ENCODE peak calls at places on chromosomes 1 and 21, in four cellular contexts. C is H9, O is DND-41, N is PC-3. S is an unnamed sample.

GRCh38 chr1:78210167-78210566 is 164.4 kb downstream of the GIPC2 start:
- DNase-seq in C (no peak), O (no peak), N (peak), S (no peak)

GRCh38 chr1:75969550-75969949 is 37.3 kb upstream of the ASB17 start:
- DNase-seq in C (no peak), O (no peak), N (peak), S (no peak)

GRCh38 chr1:225928186-225929175 is 4.4 kb upstream of the PYCR2 start:
- DNase-seq in C (no peak), O (no peak), N (no peak), S (no peak)

GRCh38 chr1:156356875-156357534 is 12.0 kb upstream of the RHBG start:
- DNase-seq in C (peak), O (peak), N (peak), S (peak)

GRCh38 chr1:21319447-21320407 is 29.5 kb upstream of the ECE1 start:
- DNase-seq in C (no peak), O (no peak), N (no peak), S (no peak)

GRCh38 chr1:226702957-226703831 is 35.9 kb downstream of the ITPKB start:
- DNase-seq in C (peak), O (peak), N (peak), S (peak)

GRCh38 chr1:36924282-36924791 is 110.0 kb downstream of the GRIK3 start:
- DNase-seq in C (peak), O (peak), N (peak), S (peak)

GRCh38 chr1:98932184-98932583 is 72.5 kb downstream of the PLPPR5 start:
- DNase-seq in C (no peak), O (no peak), N (no peak), S (no peak)

GRCh38 chr21:39562791-39563770 is 49.7 kb upstream of the B3GALT5 start:
- DNase-seq in C (no peak), O (no peak), N (no peak), S (no peak)

GRCh38 chr1:94094466-94095111 is 26.4 kb downstream of the ABCA4 start:
- DNase-seq in C (no peak), O (peak), N (no peak), S (no peak)

GRCh38 chr1:7313081-7313546 is 458.0 kb upstream of the VAMP3 start:
- DNase-seq in C (no peak), O (no peak), N (no peak), S (no peak)

GRCh38 chr1:203698144-203698543 is 66.8 kb upstream of the LAX1 start:
- DNase-seq in C (no peak), O (no peak), N (no peak), S (no peak)

GRCh38 chr1:59574085-59574484 is 240.7 kb upstream of the HOOK1 start:
- DNase-seq in C (no peak), O (no peak), N (peak), S (no peak)

GRCh38 chr1:231359113-231359512 is 21.0 kb downstream of the SPRTN start:
- DNase-seq in C (no peak), O (no peak), N (peak), S (no peak)

GRCh38 chr1:110187139-110187890 is 22.8 kb upstream of the KCNC4 start:
- DNase-seq in C (no peak), O (no peak), N (peak), S (no peak)

GRCh38 chr21:28754862-28755261 is 237.8 kb downstream of the LTN1 start:
- DNase-seq in C (no peak), O (no peak), N (no peak), S (no peak)

DNA sequence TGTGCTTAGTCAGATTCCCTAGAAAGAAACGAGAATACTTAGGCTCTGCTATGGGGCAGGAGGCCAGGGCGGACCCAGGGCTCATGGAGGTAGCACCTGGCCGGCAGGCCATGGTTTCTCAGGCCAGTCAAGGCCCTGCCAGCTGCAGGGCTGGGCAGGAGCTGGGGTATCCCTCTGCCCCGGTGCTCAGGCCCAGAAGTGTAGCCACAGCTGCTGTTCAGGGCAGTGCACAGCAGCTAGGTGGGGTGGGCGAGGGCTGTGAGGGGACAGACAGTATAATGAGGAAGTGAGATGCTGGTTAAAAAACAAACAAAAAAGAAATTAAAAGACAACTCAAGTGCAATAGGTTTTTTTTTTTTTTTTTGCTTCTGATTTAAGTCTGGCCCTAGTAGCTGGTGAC is 34.0 kb upstream of the EDN2 start:
- DNase-seq in C (no peak), O (no peak), N (no peak), S (no peak)
- H3K4me2 ChIP-seq in C (no peak), O (no peak), N (no peak), S (no peak)

GRCh38 chr1:4668738-4669700 is 14.6 kb downstream of the AJAP1 start:
- DNase-seq in C (no peak), O (no peak), N (peak), S (no peak)
- H3K4me2 ChIP-seq in C (no peak), O (no peak), N (no peak), S (no peak)

DNA sequence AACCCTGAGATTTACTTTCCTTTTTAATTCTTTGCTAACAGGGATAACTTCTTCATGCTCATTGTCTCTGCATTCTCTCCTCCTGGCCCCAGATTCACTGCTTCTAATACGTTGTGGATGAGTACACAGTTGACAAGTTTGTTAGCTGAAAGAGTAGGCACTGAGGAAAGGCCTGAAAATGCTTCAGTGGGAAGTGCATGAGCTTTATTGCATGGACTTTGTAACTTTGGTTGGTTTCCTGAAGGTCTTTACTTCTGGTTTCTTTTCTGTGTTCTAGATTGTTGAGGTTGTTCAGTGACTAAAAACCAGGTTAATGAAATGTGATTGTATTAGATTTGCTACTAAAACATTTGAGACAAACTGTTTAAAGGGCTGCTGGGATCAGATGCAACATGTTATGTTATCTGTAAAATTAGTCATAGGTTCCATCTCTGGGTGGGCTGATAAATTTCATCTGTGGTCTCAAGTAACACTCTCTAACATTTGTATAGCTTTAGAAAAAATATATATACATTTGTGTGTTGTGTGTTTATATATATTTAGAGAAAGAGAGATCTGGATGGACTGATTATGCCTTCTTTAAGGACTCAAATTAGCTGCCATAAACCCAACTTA is 19.1 kb downstream of the LRIG2 start:
- DNase-seq in C (no peak), O (no peak), N (no peak), S (no peak)
- H3K4me2 ChIP-seq in C (no peak), O (no peak), N (no peak), S (no peak)

DNA sequence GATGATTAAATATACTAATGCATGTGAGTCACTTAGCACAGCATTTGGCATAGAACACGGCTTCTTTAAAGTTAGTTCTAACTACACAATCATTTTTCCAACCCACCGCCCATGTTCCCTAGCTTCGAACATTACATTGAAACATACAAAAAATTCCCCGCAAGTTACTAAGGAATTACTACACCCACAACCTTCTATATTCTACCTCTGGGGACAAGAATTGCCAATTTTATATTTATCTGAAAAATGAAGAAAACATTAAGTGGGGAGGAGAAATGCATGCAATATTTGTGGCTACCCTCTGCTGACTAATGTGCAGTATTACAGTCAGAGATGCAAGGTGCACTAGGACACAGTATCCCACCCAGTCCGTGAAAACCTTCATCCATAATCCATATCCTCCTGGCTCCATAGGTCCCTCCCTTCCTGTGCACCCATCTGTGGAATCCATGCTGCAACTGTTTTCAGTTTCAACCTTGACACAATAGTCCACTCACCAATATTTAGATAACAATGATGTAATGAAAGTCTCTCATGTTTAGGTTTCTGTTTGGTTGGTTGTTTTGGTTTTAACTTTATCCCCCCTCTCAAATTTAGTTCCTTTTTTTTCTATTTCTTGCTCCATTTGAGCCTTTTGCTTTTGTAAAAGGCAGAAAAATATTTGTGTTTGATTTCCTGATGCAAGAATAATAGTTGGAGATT is 31.6 kb downstream of the RGS5 start:
- DNase-seq in C (no peak), O (no peak), N (peak), S (no peak)
- H3K4me2 ChIP-seq in C (no peak), O (no peak), N (peak), S (no peak)

GRCh38 chr1:8461341-8462110 is 143.6 kb downstream of the SLC45A1 start:
- DNase-seq in C (no peak), O (no peak), N (no peak), S (peak)

GRCh38 chr1:8464377-8464776 is 146.5 kb downstream of the SLC45A1 start:
- DNase-seq in C (no peak), O (no peak), N (no peak), S (no peak)

GRCh38 chr1:8462298-8462946 is 144.5 kb downstream of the SLC45A1 start:
- DNase-seq in C (no peak), O (no peak), N (no peak), S (no peak)

GRCh38 chr1:8464987-8465386 is 147.1 kb downstream of the SLC45A1 start:
- DNase-seq in C (no peak), O (no peak), N (no peak), S (peak)

DNA sequence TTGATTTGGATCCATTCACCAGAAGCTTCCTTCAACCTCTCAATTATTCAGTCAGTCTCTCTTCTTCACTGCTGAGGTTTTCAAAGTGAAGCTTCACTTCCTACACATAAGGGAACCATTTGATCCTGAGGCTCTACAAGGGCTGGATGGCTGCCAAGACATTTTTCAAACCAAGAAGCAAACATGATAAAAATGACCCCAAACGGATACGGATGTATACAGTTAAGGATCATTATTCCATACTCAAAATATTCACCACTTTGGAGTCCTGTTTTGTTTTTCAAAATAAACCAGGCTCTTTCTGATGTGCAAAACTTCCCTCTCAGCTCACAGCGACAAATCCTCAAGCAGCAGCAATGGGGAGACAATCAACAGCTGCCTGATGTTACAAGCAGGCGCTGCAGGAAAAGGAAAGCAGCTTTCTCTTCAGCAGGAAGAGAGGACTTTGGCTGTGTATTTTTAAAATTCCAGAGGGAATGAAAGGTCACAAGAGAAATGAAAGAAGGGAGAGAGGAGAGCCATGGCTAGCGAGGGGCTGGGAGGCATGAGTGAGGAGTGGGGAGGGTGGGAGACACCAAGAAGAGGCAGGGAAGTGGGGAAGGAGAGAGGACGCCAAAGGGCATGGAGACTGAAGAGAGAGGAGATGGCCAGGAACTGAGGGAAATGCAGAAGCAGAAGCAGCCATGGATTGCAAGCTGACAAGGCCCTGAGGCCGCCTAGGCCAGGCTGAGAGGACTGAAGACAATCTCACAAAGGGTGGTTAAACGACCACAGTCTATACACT is 145.4 kb downstream of the SLC45A1 start:
- DNase-seq in C (no peak), O (peak), N (peak), S (peak)
- H3K4me2 ChIP-seq in C (no peak), O (no peak), N (peak), S (peak)

GRCh38 chr1:8598783-8599182 is 218.7 kb downstream of the RERE start:
- DNase-seq in C (no peak), O (no peak), N (no peak), S (no peak)
- H3K4me2 ChIP-seq in C (no peak), O (no peak), N (no peak), S (no peak)

DNA sequence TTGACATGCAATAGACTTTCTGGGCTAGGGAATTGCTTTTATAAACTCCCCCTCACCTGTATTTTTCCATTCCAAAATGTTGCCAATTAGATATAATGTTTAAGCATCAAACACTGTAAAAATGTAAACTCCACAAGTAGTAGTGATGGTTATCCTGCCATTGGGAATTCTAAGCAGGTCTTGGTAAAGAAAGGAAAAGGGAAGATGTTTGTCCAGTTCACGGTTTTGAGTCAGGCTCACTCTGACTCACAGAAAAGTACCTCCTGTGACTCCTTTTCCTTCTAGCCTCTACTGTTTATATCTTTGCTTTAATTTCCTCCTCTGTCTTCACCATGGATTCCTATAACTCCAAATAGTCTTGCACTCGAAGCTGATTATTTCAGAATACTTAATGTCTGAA is 19.0 kb upstream of the PTPN14 start:
- DNase-seq in C (no peak), O (no peak), N (peak), S (no peak)
- H3K4me2 ChIP-seq in C (no peak), O (no peak), N (peak), S (no peak)

S was measured in OCI-LY7.